ENCODE peak calls at places on chromosomes 12 and 14, in five cellular contexts. I is mesendoderm; F is stomach; E is CD8-positive, alpha-beta T cell; N is mesenchymal stem cell. U is an unnamed sample. For H3K4me1 and H3K36me3, the result is how much of the 10 kb centered on the place peaks cover.

GRCh38 chr14:65336191-65336591 is 76.3 kb upstream of the FUT8 start:
- DNase-seq in N (peak), I (no peak), E (peak), F (no peak), U (no peak)

GRCh38 chr14:58864751-58865519 is 227.2 kb downstream of the DACT1 start:
- DNase-seq in F (no peak), E (no peak), N (peak), I (peak), U (no peak)

GRCh38 chr12:52215587-52216031 is 17.4 kb upstream of the KRT7 start:
- DNase-seq in N (peak), E (no peak), I (peak), F (no peak), U (peak)

GRCh38 chr14:85587152-85587697 is 57.3 kb downstream of the FLRT2 start:
- DNase-seq in I (no peak), F (no peak), E (no peak), N (peak), U (peak)

GRCh38 chr14:58690801-58691516 is 53.2 kb downstream of the DACT1 start:
- DNase-seq in E (no peak), F (peak), I (no peak), N (no peak), U (no peak)

GRCh38 chr12:132154941-132155770 is 10.9 kb downstream of the NOC4L start:
- DNase-seq in F (no peak), I (peak), N (no peak), E (no peak), U (no peak)

GRCh38 chr14:91985008-91985407 is 37.5 kb upstream of the FBLN5 start:
- DNase-seq in N (peak), E (no peak), I (no peak), F (no peak), U (no peak)

GRCh38 chr14:50560929-50561280 is 960 bp downstream of the ATL1 start:
- DNase-seq in I (peak), E (peak), N (peak), F (peak), U (peak)

GRCh38 chr12:50224026-50224692 is 57.0 kb upstream of the CERS5 start:
- DNase-seq in F (peak), E (peak), N (peak), I (peak), U (no peak)

GRCh38 chr12:65740873-65741600 is 83.2 kb upstream of the HMGA2 start:
- DNase-seq in F (peak), I (peak), E (peak), N (peak), U (peak)

DNA sequence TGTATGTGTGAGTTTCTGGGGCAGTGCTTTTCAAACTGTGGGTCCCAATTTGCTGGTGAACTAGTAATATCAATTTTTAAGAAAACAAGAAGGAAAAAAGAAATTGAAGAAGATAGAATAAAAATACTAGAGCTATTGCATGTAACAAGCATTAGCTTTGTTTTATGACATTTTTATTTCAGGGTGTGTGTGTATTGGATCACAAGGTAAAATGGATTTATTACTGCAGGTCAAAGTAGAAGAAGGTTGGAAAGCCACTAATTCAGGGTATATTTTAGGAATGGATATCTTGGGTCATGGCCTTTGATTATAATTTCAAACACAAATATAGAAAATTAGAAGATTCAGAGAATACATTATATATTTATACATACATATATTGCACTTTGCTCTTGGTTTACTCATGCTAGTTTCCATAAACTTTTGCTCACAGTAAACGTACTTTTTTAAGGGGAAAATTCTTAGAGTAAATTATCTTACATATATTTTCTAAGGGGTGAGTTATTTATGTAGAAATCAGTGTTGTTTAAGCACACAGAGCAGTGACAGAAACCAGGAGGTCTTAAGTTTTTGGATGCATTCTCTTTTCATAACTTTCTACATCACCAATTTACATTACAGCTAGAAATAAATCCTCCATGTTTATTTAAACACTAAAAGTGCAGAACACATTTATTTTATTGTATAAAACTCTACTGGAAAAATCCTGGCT is 34.5 kb upstream of the PPM1A start:
- DNase-seq in F (no peak), N (no peak), I (no peak), E (no peak), U (no peak)
- H3K4me1 ChIP-seq in F (under half), N (under half), I (under half), E (under half), U (under half)

DNA sequence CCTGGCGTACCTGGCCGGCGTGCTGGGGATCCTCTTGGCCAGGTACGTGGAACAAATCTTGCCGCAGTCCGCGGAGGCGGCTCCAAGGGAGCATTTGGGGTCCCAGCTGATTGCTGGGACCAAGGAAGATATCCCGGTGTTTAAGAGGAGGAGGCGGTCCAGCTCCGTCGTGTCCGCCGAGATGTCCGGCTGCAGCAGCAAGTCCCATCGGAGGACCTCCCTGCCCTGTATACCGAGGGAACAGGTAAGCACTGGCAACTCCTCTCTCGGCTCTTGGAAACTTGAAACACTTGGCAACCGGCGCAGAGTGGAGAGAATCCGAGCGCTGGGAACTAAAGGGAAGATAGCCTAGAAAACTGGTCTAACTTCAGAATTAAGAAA is 1.7 kb downstream of the PDE3A start:
- DNase-seq in I (peak), F (no peak), N (peak), E (no peak), U (no peak)
- H3K4me3 ChIP-seq in I (peak), F (peak), N (peak), E (no peak), U (peak)

DNA sequence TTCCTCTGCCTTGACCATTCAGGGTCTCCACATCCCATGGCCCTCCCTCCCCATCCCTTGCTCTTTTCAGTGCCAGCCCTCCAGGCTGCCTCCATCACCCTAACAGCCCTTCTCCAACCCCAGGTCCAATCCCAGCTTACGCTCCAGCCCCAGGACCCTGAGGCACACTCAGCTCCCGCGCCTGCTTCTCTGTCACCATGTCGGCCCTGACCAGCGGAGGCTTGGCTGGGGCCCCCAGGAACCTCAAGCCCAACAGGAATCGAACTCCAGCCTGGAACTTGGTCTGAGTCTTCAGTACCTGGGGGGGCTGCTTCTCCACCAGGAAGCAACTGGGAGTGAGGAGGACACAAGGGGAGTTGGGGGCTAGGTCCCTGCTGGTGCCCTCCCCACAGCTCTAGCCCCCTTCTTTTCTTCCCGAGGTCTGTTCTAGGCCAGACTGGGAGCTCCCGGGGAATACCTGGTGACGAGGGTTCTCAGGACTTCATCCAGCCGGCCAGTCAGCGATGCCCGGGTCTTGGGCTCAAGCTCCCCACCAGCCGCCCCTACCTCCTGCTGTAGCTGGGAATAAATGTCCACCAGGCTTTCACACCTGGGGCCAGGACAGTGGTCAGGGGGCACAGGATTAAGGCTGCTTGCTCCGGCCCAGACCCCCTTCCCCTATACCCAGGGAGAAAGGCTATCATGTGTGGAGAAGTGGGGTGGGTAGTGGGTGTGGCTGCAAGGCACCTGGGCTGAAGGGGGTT is 6.0 kb downstream of the STAT6 start:
- DNase-seq in E (no peak), F (peak), N (no peak), I (no peak), U (no peak)
- H3K36me3 ChIP-seq in E (under half), F (half or more), N (under half), I (under half), U (under half)

GRCh38 chr12:32534698-32535097 is 135.3 kb downstream of the FGD4 start:
- DNase-seq in N (no peak), F (no peak), I (no peak), E (no peak), U (no peak)

GRCh38 chr12:32532951-32533350 is 133.6 kb downstream of the FGD4 start:
- DNase-seq in E (no peak), F (no peak), I (peak), N (no peak), U (no peak)

GRCh38 chr12:32535260-32535999 is 136.1 kb downstream of the FGD4 start:
- DNase-seq in E (no peak), I (peak), N (peak), F (peak), U (peak)

GRCh38 chr12:32533971-32534590 is 134.7 kb downstream of the FGD4 start:
- DNase-seq in N (peak), E (no peak), F (peak), I (peak), U (peak)

DNA sequence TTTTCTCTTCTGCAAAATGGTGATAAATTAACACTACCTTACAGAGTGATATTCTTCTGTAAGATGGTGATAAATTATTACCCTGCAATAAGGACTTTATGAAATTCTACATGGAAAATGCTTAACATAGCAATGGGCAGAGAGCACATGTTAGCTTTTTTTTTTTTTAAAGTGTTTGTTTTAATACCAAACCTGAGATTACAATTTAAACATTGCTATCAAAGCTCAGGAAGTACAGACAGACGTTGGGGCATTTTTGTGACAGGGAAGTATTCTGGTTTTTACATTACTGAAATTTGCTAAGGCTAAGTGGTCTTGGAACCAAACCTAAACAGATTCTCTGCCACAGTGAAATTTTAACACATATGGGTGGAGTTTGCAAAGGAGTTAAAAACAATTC is 133.1 kb downstream of the FGD4 start:
- DNase-seq in E (no peak), F (no peak), I (no peak), N (no peak), U (no peak)
- H3K4me1 ChIP-seq in E (under half), F (half or more), I (under half), N (under half), U (under half)

GRCh38 chr12:122893208-122894151 is 2.4 kb downstream of the VPS37B start:
- DNase-seq in N (no peak), F (peak), E (no peak), I (no peak), U (no peak)

GRCh38 chr12:122895757-122896636 is at the start of gene VPS37B:
- DNase-seq in F (peak), I (peak), E (peak), N (peak), U (peak)

GRCh38 chr12:122896662-122897061 is 738 bp upstream of the VPS37B start:
- DNase-seq in E (no peak), F (no peak), N (no peak), I (no peak), U (no peak)

GRCh38 chr12:122894173-122895121 is 1.5 kb downstream of the VPS37B start:
- DNase-seq in I (peak), F (peak), N (no peak), E (no peak), U (no peak)

GRCh38 chr12:122895290-122895689 is 634 bp downstream of the VPS37B start:
- DNase-seq in F (no peak), N (no peak), E (no peak), I (no peak), U (no peak)
- H3K4me3 ChIP-seq in F (peak), N (peak), E (peak), I (peak), U (peak)

GRCh38 chr14:90743826-90744225 is 72.4 kb downstream of the TTC7B start:
- DNase-seq in E (no peak), N (no peak), F (no peak), I (no peak), U (no peak)

GRCh38 chr14:90740946-90741681 is 75.1 kb downstream of the TTC7B start:
- DNase-seq in E (no peak), N (no peak), I (no peak), F (no peak), U (no peak)

GRCh38 chr14:90741682-90741946 is 74.6 kb downstream of the TTC7B start:
- DNase-seq in E (no peak), F (no peak), N (no peak), I (no peak), U (no peak)

GRCh38 chr14:90742709-90743108 is 73.5 kb downstream of the TTC7B start:
- DNase-seq in F (no peak), E (no peak), I (no peak), N (no peak), U (no peak)

GRCh38 chr14:90742252-90742651 is 74.0 kb downstream of the TTC7B start:
- DNase-seq in E (no peak), F (no peak), N (no peak), I (no peak), U (peak)
- H3K36me3 ChIP-seq in E (under half), F (under half), N (under half), I (under half), U (under half)

DNA sequence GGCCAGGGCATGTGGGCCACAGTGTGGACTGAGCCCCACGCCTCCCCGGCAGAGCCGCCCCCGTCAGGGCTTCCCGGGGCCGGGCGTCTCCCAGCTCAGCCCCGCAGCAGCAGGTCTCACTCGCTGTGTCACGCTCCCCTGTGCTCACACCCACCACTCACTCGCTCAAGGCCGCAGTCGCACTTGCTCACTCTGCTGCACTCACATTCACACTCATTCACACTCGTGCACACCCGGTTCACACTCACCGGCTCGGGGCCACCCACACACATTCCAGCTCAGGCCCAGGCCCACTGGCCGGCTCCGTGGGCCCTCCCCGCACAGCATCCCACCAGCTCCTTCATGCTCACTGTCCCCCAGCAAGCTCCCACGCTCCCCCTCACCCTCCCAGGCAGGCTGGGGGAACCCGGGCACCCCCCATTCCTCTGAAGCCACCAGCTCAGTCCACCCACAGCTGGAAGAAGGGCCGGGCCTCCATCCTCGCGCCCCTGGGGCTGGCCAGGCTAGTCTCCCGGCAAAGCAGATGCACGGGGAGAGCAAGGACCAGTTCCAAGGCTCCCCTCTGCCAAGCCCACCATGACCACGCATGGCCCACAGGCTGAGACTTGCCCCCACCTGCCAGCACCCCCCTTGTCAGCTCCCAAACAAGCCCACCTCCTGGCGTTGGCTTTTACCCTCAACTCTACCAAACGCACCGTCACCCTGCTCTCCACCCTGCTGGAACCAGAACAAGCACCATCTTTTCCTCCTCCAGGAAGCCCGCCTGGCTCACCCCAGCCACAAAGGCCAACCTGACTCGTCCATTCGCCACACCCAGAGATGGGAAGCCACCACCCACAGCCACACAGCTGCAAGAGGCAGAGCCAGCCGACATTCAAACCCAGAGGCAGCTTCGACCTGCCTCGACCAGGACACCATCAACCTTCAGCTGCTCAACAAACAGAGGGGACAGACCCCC is 28.0 kb downstream of the NCOR2 start:
- DNase-seq in N (no peak), I (no peak), F (no peak), E (no peak), U (no peak)
- H3K4me1 ChIP-seq in N (half or more), I (under half), F (half or more), E (under half), U (under half)